ENCODE peak calls at places on chromosomes 13 and 19, in seven cellular contexts. H, X, L, W, M, G and V are unnamed samples.

GRCh38 chr13:23598371-23598770 is 28.2 kb downstream of the TNFRSF19 start:
- DNase-seq in H (no peak), X (no peak), L (no peak), W (no peak), M (no peak), G (no peak), V (no peak)

GRCh38 chr13:93690139-93690538 is 463.5 kb downstream of the GPC6 start:
- DNase-seq in H (no peak), X (no peak), L (no peak), W (no peak), M (no peak), G (no peak), V (peak; percentile 10)

GRCh38 chr13:35716186-35716585 is 239.7 kb upstream of the MAB21L1 start:
- DNase-seq in H (no peak), X (no peak), L (no peak), W (no peak), M (no peak), G (no peak), V (no peak)

GRCh38 chr13:77623797-77624196 is 73.7 kb upstream of the SLAIN1 start:
- DNase-seq in H (no peak), X (no peak), L (no peak), W (no peak), M (no peak), G (no peak), V (no peak)

GRCh38 chr13:46041335-46041934 is 11.1 kb downstream of the ZC3H13 start:
- DNase-seq in H (no peak), X (no peak), L (no peak), W (no peak), M (no peak), G (no peak), V (no peak)

GRCh38 chr13:100528353-100528752 is 60.2 kb downstream of the GGACT start:
- DNase-seq in H (no peak), X (no peak), L (no peak), W (no peak), M (no peak), G (no peak), V (no peak)

GRCh38 chr13:81597101-81597500 is 1256.2 kb upstream of the SPRY2 start:
- DNase-seq in H (no peak), X (no peak), L (no peak), W (no peak), M (no peak), G (no peak), V (no peak)

GRCh38 chr13:102251817-102252216 is 150.0 kb downstream of the FGF14 start:
- DNase-seq in H (no peak), X (no peak), L (no peak), W (no peak), M (no peak), G (no peak), V (no peak)

GRCh38 chr13:98977568-98978270 is at the start of gene DOCK9:
- DNase-seq in H (peak; percentile 78), X (peak; percentile 89), L (peak; percentile 44), W (no peak), M (no peak), G (peak; percentile 49), V (no peak)

GRCh38 chr13:93217701-93218100 is 8.9 kb upstream of the GPC6 start:
- DNase-seq in H (no peak), X (no peak), L (no peak), W (no peak), M (no peak), G (no peak), V (no peak)

GRCh38 chr13:28455580-28456194 is 39.2 kb downstream of the FLT1 start:
- DNase-seq in H (no peak), X (no peak), L (no peak), W (no peak), M (no peak), G (no peak), V (no peak)

GRCh38 chr19:48513289-48514122 is 1.9 kb upstream of the LMTK3 start:
- DNase-seq in H (peak; percentile 73), X (peak; percentile 58), L (no peak), W (peak; percentile 69), M (peak; percentile 78), G (peak; percentile 73), V (no peak)

GRCh38 chr13:45231722-45232121 is 30.9 kb upstream of the KCTD4 start:
- DNase-seq in H (no peak), X (peak; percentile 29), L (no peak), W (no peak), M (no peak), G (no peak), V (peak; percentile 17)

GRCh38 chr19:4140237-4140711 is 13.2 kb upstream of the CREB3L3 start:
- DNase-seq in H (no peak), X (peak; percentile 51), L (no peak), W (peak; percentile 79), M (peak; percentile 47), G (peak; percentile 20), V (peak; percentile 77)

GRCh38 chr13:27359203-27359821 is 65.1 kb upstream of the GTF3A start:
- DNase-seq in H (peak; percentile 54), X (peak; percentile 56), L (no peak), W (peak; percentile 43), M (peak; percentile 78), G (peak; percentile 76), V (peak; percentile 70)

GRCh38 chr19:2166741-2167738 is 3.3 kb downstream of the DOT1L start:
- DNase-seq in H (peak; percentile 92), X (peak; percentile 82), L (peak; percentile 67), W (no peak), M (peak; percentile 79), G (peak; percentile 81), V (no peak)
- TF ChIP-seq POLR2A in H (no peak), X (no peak), L (no peak), W (no peak), M (no peak), G (peak; percentile 46), V (no peak)

GRCh38 chr13:110712081-110712848 is 1.2 kb upstream of the ING1 start:
- DNase-seq in H (peak; percentile 93), X (peak; percentile 82), L (peak; percentile 79), W (peak; percentile 68), M (peak; percentile 87), G (peak; percentile 87), V (peak; percentile 93)
- TF ChIP-seq POLR2A in H (peak; percentile 93), X (peak; percentile 97), L (peak; percentile 84), W (peak; percentile 92), M (peak; percentile 87), G (peak; percentile 94), V (peak; percentile 89)

GRCh38 chr19:45235485-45235884 is 9.7 kb downstream of the EXOC3L2 start:
- DNase-seq in H (no peak), X (no peak), L (no peak), W (no peak), M (no peak), G (no peak), V (no peak)
- TF ChIP-seq POLR2A in H (no peak), X (no peak), L (no peak), W (no peak), M (no peak), G (no peak), V (no peak)

GRCh38 chr19:54305141-54305540 is 7.8 kb downstream of the LILRA5 start:
- DNase-seq in H (no peak), X (no peak), L (no peak), W (no peak), M (no peak), G (no peak), V (no peak)
- TF ChIP-seq POLR2A in H (no peak), X (no peak), L (no peak), W (no peak), M (no peak), G (no peak), V (no peak)

DNA sequence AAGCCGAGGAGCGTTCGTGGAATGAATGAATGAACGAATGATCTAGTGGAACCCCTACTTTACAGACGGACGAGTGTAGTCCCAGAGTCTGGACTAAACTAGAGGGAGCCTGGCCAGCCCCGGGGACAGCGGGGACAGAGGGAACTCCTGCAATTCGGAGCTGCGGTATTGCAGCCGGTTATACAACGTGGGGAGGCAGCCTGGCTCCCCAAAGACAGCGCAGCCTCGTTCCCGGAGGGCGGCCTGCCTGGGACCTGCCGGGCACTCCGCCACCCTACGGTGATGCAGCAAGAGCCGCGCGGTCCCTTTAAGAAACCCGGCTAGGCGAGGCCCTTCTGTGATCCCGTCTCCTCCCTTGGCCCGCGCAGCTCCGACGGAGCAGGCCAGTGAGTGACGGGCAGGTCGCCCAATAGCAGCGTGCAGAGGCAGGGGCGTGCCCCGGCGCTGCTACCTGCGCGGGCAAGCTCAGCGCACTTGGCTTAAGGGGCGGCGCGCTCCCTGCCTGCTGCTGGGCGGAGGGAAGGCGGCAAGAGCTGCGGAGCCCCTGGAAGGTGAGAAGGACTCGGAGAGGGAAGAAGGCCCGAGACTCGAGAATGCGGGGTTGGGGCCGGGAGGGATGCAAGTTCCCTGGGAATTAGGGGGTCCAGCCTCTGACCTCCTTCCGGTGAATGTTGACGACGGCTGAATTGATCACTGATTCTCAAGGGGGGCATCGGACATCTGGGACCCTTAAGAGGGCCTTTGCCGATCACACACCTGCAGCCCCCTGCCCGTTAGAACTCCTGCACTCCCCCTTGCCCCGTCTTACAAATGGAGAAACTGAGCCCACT is at the start of gene ABCA7:
- DNase-seq in H (peak; percentile 98), X (peak; percentile 98), L (peak; percentile 91), W (peak; percentile 96), M (peak; percentile 99), G (peak; percentile 100), V (peak; percentile 100)
- TF ChIP-seq POLR2A in H (peak; percentile 69), X (peak; percentile 44), L (no peak), W (no peak), M (peak; percentile 54), G (peak; percentile 86), V (peak; percentile 71)

DNA sequence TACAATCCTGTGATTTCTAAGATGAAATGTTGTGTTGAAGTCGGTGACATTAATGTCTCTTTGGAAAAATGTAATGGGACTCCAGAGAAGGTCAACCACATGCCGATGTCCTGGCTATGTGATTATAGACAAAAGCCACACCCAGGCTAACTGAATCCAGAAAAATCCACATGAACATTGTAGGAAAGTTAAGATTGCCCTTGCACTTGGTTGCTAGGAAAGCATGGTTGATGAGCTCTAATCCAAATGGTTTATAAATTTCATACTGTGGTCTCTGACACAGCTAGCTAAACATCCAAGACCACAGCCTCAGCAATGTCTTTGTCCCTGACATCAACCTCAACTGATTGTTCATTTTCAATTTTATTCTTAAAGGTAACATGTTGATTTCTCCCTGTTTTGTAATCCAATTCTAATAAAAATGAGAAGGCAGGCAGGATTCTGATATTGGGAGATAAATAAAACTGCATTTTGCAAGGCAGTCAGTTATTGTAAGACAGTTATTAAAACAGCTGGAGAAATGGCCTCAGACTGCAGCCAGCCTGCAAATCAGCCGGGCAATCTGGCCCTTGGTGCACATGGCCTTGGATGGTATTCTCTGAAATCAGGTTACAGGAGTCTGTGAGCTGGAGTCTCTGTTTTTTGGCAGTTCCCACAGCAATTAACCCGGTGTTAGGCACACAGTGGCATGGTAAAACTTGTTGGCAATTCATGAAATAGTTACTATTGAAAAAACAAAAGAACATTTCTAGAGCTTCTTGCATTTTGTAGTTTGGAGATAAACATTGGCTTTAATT is 93.9 kb downstream of the STARD13 start:
- DNase-seq in H (no peak), X (no peak), L (no peak), W (no peak), M (peak; percentile 59), G (no peak), V (no peak)
- TF ChIP-seq POLR2A in H (no peak), X (no peak), L (no peak), W (no peak), M (no peak), G (no peak), V (no peak)